ENCODE peak calls at places on chromosomes 13 and 19, in ten cellular contexts. L is ascending aorta, V is foreskin fibroblast, I is cardiac muscle cell, K is A549, A is HFFc6, P is fibroblast of pulmonary artery, J is RWPE2, S is stomach, O is AG10803. W is an unnamed sample.

GRCh38 chr19:48044561-48044960 is 682 bp upstream of the CABP5 start:
- DNase-seq in L (no peak), V (no peak), I (no peak), K (no peak), A (no peak), P (no peak), J (no peak), S (no peak), O (no peak), W (no peak)

GRCh38 chr13:49571299-49572240 is 13.8 kb downstream of the RCBTB1 start:
- DNase-seq in L (no peak), V (no peak), I (no peak), K (no peak), A (no peak), P (no peak), J (no peak), S (no peak), O (no peak), W (no peak)

GRCh38 chr13:101640797-101641400 is 188.4 kb downstream of the ITGBL1 start:
- DNase-seq in L (no peak), V (peak), I (peak), K (peak), A (peak), P (peak), J (no peak), S (no peak), O (peak), W (no peak)

GRCh38 chr13:106617561-106617960 is 49.6 kb upstream of the ARGLU1 start:
- DNase-seq in L (no peak), V (peak), I (peak), K (no peak), A (peak), P (peak), J (no peak), S (no peak), O (peak), W (no peak)

GRCh38 chr19:53545271-53546065 is 7.5 kb downstream of the ZNF331 start:
- DNase-seq in L (no peak), V (peak), I (no peak), K (peak), A (peak), P (no peak), J (peak), S (no peak), O (peak), W (peak)

GRCh38 chr19:44527554-44527953 is 1.9 kb downstream of the CEACAM20 start:
- DNase-seq in L (no peak), V (no peak), I (no peak), K (no peak), A (no peak), P (no peak), J (no peak), S (no peak), O (no peak), W (no peak)

GRCh38 chr13:111281751-111282311 is 38.6 kb upstream of the TEX29 start:
- DNase-seq in L (no peak), V (peak), I (peak), K (no peak), A (peak), P (peak), J (no peak), S (no peak), O (peak), W (no peak)

GRCh38 chr19:49987159-49987698 is 26.3 kb upstream of the SIGLEC11 start:
- DNase-seq in L (peak), V (peak), I (peak), K (peak), A (peak), P (peak), J (no peak), S (peak), O (peak), W (peak)

GRCh38 chr13:79405501-79405830 is 589 bp downstream of the RBM26 start:
- DNase-seq in L (no peak), V (no peak), I (no peak), K (peak), A (no peak), P (peak), J (no peak), S (no peak), O (no peak), W (no peak)

GRCh38 chr19:36136975-36137686 is 2.7 kb upstream of the CAPNS1 start:
- DNase-seq in L (peak), V (peak), I (peak), K (peak), A (peak), P (peak), J (peak), S (peak), O (peak), W (no peak)

GRCh38 chr13:111062305-111062704 is 52.8 kb upstream of the ARHGEF7 start:
- DNase-seq in L (no peak), V (no peak), I (no peak), K (no peak), A (no peak), P (no peak), J (no peak), S (no peak), O (no peak), W (peak)

GRCh38 chr19:48419158-48419920 is 25.9 kb downstream of the GRIN2D start:
- DNase-seq in L (no peak), V (no peak), I (peak), K (peak), A (no peak), P (peak), J (no peak), S (peak), O (peak), W (no peak)

GRCh38 chr19:38544569-38545315 is 73.0 kb downstream of the MAP4K1 start:
- DNase-seq in L (no peak), V (no peak), I (peak), K (no peak), A (peak), P (peak), J (no peak), S (no peak), O (no peak), W (no peak)

GRCh38 chr19:31745731-31746130 is 396.5 kb upstream of the TSHZ3 start:
- DNase-seq in L (no peak), V (no peak), I (no peak), K (no peak), A (no peak), P (no peak), J (no peak), S (no peak), O (no peak), W (no peak)
- TF ChIP-seq CTCF in L (no peak), V (no peak), I (no peak), K (no peak), A (no peak), P (no peak), J (no peak), S (no peak), O (no peak), W (no peak)

DNA sequence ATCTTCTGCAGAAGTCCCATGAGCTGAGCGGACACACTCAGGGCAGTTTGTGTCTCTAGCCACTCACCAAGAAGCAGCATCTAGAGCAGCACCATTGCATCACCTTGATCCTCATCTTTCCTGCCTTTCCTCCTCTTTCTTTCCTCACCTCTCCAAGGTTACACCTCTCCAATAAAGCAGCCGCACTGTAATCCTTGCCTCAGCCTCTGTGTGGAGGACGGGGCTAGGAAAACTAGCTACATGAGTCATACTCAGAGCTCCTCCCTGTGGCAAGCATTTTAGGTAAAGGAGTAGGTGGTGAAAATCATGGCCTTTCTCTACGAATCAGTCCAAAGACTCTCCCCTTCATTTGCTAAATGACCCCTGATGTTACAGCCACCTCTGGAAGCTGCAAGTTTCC is 108.8 kb downstream of the DNAJC15 start:
- DNase-seq in L (no peak), V (peak), I (peak), K (peak), A (no peak), P (peak), J (no peak), S (peak), O (no peak), W (no peak)
- TF ChIP-seq CTCF in L (no peak), V (peak), I (peak), K (peak), A (no peak), P (peak), J (peak), S (peak), O (peak), W (peak)

DNA sequence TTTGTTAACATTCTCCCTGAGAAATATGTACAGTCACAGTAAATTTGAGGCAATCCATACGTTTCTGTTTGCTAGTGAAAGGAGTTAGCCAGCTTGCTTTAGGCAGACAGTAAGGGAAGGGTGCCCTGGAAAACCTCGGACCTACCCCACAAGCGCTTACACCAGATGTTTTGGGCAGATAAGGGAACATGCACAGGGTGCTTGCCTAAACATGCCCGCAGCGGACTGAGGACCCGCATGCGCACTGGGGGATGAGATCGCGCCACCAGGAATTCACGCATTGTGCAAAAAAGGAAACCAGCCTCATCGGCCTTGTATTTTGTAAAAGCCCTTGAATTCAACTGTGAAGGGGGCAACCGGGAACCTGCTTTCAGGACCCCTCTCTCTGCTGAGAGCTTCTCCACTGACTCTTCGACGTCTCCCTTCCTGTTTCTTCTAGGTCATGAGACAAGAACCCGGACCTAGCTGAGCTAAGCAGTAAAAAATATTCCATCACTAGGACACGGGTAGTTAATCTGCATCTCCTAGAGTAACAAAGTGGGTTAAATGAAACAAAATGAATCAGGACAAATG is 1399.2 kb upstream of the ATXN8OS start:
- DNase-seq in L (no peak), V (no peak), I (no peak), K (no peak), A (no peak), P (no peak), J (no peak), S (no peak), O (no peak), W (no peak)
- TF ChIP-seq CTCF in L (no peak), V (no peak), I (no peak), K (no peak), A (no peak), P (no peak), J (no peak), S (no peak), O (no peak), W (no peak)

GRCh38 chr13:38223093-38223492 is 126.6 kb upstream of the UFM1 start:
- DNase-seq in L (no peak), V (no peak), I (peak), K (no peak), A (peak), P (peak), J (no peak), S (no peak), O (peak), W (no peak)
- TF ChIP-seq CTCF in L (no peak), V (peak), I (peak), K (no peak), A (peak), P (peak), J (peak), S (no peak), O (peak), W (peak)

W was measured in osteocyte.